ENCODE peak calls at places on chromosomes 7 and 10, in five cellular contexts. V is CD4-positive, alpha-beta T cell; L is H9; S is RWPE1; R is astrocyte of the spinal cord. K is an unnamed sample.

GRCh38 chr10:65325913-65326312 is 1599.9 kb upstream of the LRRTM3 start:
- DNase-seq in R (no peak), L (peak), S (no peak), V (no peak), K (no peak)

GRCh38 chr7:80475383-80475782 is 36.5 kb downstream of the GNAT3 start:
- DNase-seq in S (no peak), R (no peak), L (no peak), V (no peak), K (no peak)

GRCh38 chr10:96765406-96766240 is 45.3 kb upstream of the PIK3AP1 start:
- DNase-seq in L (peak), R (peak), S (peak), V (peak), K (peak)

GRCh38 chr7:27095897-27096755 is at the start of gene HOXA1:
- DNase-seq in L (peak), S (peak), V (peak), R (peak), K (peak)

GRCh38 chr7:102239206-102239820 is 47.4 kb upstream of the SH2B2 start:
- DNase-seq in S (no peak), R (no peak), V (no peak), L (no peak), K (no peak)

GRCh38 chr7:66921396-66921917 is 432 bp downstream of the TMEM248 start:
- DNase-seq in S (peak), L (no peak), R (peak), V (peak), K (peak)

GRCh38 chr7:27242580-27243339 is at the start of gene EVX1:
- DNase-seq in L (peak), V (no peak), R (no peak), S (peak), K (no peak)

GRCh38 chr7:65951837-65952578 is 30.0 kb downstream of the GUSB start:
- DNase-seq in S (no peak), V (no peak), L (no peak), R (no peak), K (no peak)

GRCh38 chr7:98119257-98119918 is 12.7 kb downstream of the LMTK2 start:
- DNase-seq in L (no peak), R (peak), V (no peak), S (peak), K (no peak)

GRCh38 chr10:13990392-13990805 is 340.3 kb downstream of the FRMD4A start:
- DNase-seq in V (no peak), R (no peak), S (no peak), L (no peak), K (no peak)

GRCh38 chr7:77199008-77199966 is at the start of gene FGL2:
- DNase-seq in L (peak), S (peak), R (peak), V (peak), K (no peak)

GRCh38 chr7:14761506-14762296 is 140.8 kb downstream of the DGKB start:
- DNase-seq in L (no peak), S (no peak), R (peak), V (no peak), K (no peak)

GRCh38 chr7:130430841-130431713 is 9.7 kb downstream of the CEP41 start:
- DNase-seq in S (no peak), L (no peak), V (no peak), R (peak), K (no peak)

GRCh38 chr7:96169439-96169838 is 152.5 kb downstream of the SLC25A13 start:
- DNase-seq in R (no peak), L (no peak), V (no peak), S (no peak), K (no peak)

GRCh38 chr7:50792342-50793114 is 9.8 kb upstream of the GRB10 start:
- DNase-seq in L (no peak), V (no peak), R (peak), S (no peak), K (peak)

DNA sequence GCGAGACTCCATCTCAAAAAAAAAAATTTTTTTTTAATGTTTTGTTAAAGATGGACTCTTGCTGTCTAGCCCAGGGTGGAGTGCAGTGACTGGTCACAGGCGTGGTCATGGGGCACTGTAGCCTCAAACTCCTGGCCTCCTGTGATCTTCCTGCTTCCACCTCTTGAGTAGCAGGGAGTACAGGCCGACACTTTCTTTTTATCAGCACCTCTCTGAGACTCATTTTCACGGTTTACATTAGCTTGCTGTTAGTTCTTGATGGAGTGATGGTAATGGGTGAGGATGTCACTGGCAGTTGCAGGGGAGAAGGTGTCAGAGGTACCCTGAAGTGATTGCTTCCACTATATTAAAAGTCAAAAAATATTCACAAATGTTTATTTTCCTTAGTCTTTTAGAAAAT is 95.3 kb upstream of the MTPN start:
- DNase-seq in S (no peak), L (no peak), V (no peak), R (no peak), K (no peak)
- TF ChIP-seq CTCF in S (no peak), L (no peak), V (no peak), R (no peak), K (no peak)

DNA sequence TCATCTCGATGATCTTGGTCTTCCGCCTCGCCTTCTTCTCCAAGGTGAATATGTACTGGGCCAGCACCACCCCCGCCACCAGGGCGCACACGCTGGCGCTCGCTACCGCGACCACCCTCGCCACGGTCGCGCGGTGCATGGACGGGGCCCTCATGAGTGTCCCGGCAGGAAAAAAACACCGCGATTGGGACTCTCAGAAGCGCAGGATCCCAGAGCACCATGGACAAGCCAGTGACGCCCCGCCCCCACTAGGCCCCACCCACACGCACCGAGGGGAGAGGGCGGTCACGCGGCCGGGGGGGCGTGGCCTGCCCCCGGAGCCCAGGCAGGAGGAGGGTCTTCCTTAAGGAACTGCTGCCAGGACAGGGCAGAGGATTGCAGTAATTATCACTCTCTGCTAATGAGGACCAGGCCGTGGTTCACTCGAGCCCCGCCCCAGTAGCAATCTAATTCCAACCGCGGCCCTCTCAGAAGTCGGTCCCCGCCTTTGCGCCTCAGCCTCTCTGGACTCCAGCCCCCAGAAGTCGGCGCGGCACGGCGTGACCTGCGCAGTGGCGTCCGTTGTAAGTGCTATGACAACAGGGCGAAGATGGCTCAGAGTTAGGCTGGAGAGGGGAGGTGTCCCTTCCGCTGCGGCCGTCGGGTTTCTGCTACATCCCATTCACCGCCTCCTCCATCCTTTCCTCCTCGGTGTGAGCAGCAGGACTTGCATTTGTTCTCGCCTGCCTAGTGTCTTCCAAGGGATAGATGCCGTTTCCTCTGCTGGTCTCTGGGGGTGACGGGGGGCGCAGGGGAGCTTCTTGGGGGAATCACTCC is at the start of gene BBS9:
- DNase-seq in L (peak), V (peak), R (peak), S (peak), K (peak)
- TF ChIP-seq CTCF in L (no peak), V (no peak), R (peak), S (no peak), K (peak)

DNA sequence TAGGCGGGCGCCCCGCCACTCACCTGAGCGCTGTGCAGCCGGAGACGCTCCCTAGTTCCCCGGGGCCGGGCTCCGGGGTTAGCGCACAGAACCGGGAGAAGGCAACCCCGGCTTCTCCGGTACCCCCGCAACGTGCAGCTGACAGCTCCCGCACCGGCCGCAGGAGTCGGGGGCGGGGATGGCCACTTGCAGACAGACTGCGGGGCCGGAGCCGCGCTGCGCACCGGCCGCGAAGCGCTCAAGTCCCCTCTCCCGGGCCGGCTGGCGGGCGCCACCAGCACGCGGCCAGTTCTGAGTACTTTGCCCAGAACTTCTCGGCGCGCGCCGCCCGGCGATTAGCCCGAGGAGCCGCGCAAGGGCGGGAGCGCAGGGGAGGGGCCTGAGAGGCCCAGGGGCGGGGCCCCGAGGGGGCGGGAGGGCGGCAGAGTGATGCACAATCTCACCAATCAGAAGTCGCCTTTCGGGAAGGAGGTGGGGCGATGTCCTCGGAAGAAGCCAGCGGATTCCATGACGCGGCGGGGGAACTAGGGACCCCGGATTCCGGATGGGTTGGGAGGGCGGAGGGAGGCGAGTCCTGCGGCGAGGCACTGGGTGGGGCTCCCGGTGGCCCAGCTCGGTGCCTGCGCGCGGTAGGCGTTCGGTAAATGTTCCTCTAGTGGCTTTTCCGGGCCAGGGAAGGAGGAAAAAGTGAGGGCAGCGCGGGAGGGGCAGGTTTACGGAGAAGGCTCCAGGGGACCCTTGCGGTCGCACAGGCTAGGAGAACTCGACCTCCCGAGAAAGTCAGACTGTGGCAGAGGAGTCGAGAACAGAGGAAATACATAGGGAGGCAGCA is at the start of gene OSBPL3:
- DNase-seq in L (peak), R (peak), V (peak), S (peak), K (peak)
- TF ChIP-seq CTCF in L (no peak), R (no peak), V (peak), S (no peak), K (peak)

GRCh38 chr7:93442478-93443224 is 131.9 kb downstream of the CALCR start:
- DNase-seq in S (peak), L (peak), R (peak), V (peak), K (peak)
- TF ChIP-seq CTCF in S (peak), L (peak), R (peak), V (peak), K (peak)